ENCODE peak calls at places on chromosomes 4 and X, in ten cellular contexts. H is tibial artery, Z is mucosa of descending colon, Q is psoas muscle, G is colonic mucosa, Y is omental fat pad, O is tibial nerve, C is lung, B is A549, A is ovary. R is an unnamed sample.

GRCh38 chr4:13547563-13548041 is 3.3 kb upstream of the NKX3-2 start:
- DNase-seq in B (no peak), O (no peak), G (no peak), H (no peak), Y (no peak), Q (no peak), Z (no peak), C (no peak), A (no peak), R (no peak)

GRCh38 chr4:127708985-127709384 is 21.2 kb upstream of the SLC25A31 start:
- DNase-seq in Y (no peak), A (no peak), Z (no peak), G (no peak), Q (no peak), O (no peak), H (no peak), C (no peak), B (peak; percentile 59), R (no peak)

GRCh38 chrX:17732138-17732783 is 5.0 kb upstream of the SCML1 start:
- DNase-seq in Q (no peak), Y (no peak), A (no peak), O (no peak), Z (no peak), C (no peak), B (no peak), G (no peak), H (no peak), R (no peak)

GRCh38 chr4:81395239-81395638 is 76.5 kb downstream of the RASGEF1B start:
- DNase-seq in Q (no peak), H (no peak), Z (no peak), Y (no peak), C (no peak), O (no peak), B (no peak), G (no peak), A (no peak), R (no peak)

GRCh38 chrX:153449306-153450113 is 3.7 kb upstream of the TREX2 start:
- DNase-seq in C (no peak), Y (no peak), A (no peak), Z (no peak), O (no peak), G (no peak), H (no peak), Q (no peak), B (no peak), R (no peak)

GRCh38 chr4:104064650-104065577 is 345.1 kb upstream of the TACR3 start:
- DNase-seq in G (peak; percentile 25), Q (peak; percentile 43), C (peak; percentile 30), H (peak; percentile 21), A (peak; percentile 22), Y (no peak), O (peak; percentile 25), Z (peak; percentile 55), B (peak; percentile 44), R (no peak)

GRCh38 chr4:8303081-8303480 is 33.5 kb downstream of the HTRA3 start:
- DNase-seq in Y (peak; percentile 10), H (peak; percentile 16), G (no peak), B (no peak), A (no peak), Q (peak; percentile 23), C (no peak), O (no peak), Z (no peak), R (no peak)

GRCh38 chrX:20513185-20513584 is 246.5 kb upstream of the RPS6KA3 start:
- DNase-seq in H (no peak), G (no peak), Z (no peak), C (no peak), Y (no peak), A (no peak), Q (no peak), B (no peak), O (no peak), R (no peak)

GRCh38 chrX:72304877-72305276 is 837 bp downstream of the CITED1 start:
- DNase-seq in Y (no peak), Q (no peak), B (no peak), G (no peak), H (no peak), C (no peak), Z (no peak), A (no peak), O (no peak), R (no peak)

GRCh38 chr4:48069026-48069425 is 52.5 kb downstream of the NIPAL1 start:
- DNase-seq in O (no peak), Y (no peak), C (no peak), B (no peak), Q (no peak), H (no peak), Z (no peak), G (no peak), A (no peak), R (no peak)

GRCh38 chr4:111494971-111495370 is 650.3 kb upstream of the FAM241A start:
- DNase-seq in B (no peak), Z (no peak), Q (no peak), H (no peak), Y (no peak), C (no peak), A (no peak), O (no peak), G (no peak), R (no peak)

GRCh38 chr4:70681730-70682129 is 6.6 kb upstream of the UTP3 start:
- DNase-seq in Z (no peak), Q (no peak), Y (no peak), G (no peak), C (no peak), H (no peak), B (no peak), A (no peak), O (no peak), R (no peak)

GRCh38 chr4:11565899-11566298 is 137.2 kb upstream of the HS3ST1 start:
- DNase-seq in B (no peak), Y (no peak), G (no peak), Z (no peak), A (no peak), H (no peak), C (no peak), Q (no peak), O (no peak), R (no peak)

GRCh38 chrX:100928660-100929613 is at the start of gene XKRX:
- DNase-seq in O (peak; percentile 4), H (peak; percentile 21), B (peak; percentile 23), Z (peak; percentile 65), Q (no peak), G (peak; percentile 80), A (peak; percentile 43), C (peak; percentile 68), Y (no peak), R (no peak)

GRCh38 chr4:14834382-14834781 is 167.9 kb upstream of the CPEB2 start:
- DNase-seq in C (no peak), H (no peak), A (no peak), Z (no peak), Q (no peak), G (no peak), Y (no peak), O (no peak), B (no peak), R (no peak)

GRCh38 chrX:140503230-140503585 is 1.7 kb downstream of the SOX3 start:
- DNase-seq in B (no peak), G (no peak), O (no peak), Y (no peak), Z (no peak), A (no peak), Q (no peak), C (no peak), H (no peak), R (no peak)

GRCh38 chr4:54843946-54844345 is 186.2 kb downstream of the KIT start:
- DNase-seq in Q (no peak), G (no peak), C (no peak), O (no peak), Z (no peak), Y (no peak), A (no peak), H (no peak), B (no peak), R (no peak)

GRCh38 chr4:15007201-15007600 is 4.9 kb downstream of the CPEB2 start:
- DNase-seq in O (no peak), Z (no peak), G (no peak), Y (no peak), C (no peak), Q (no peak), H (no peak), B (peak; percentile 40), A (no peak), R (no peak)

GRCh38 chrX:78104447-78105176 is 564 bp downstream of the PGK1 start:
- DNase-seq in A (peak; percentile 37), Z (peak; percentile 66), O (peak; percentile 9), G (peak; percentile 69), B (peak; percentile 74), Y (no peak), C (peak; percentile 59), Q (peak; percentile 81), H (peak; percentile 57), R (peak; percentile 16)

GRCh38 chr4:119087121-119087520 is 48.5 kb upstream of the MYOZ2 start:
- DNase-seq in C (no peak), A (no peak), H (no peak), Y (no peak), Q (no peak), G (no peak), Z (no peak), O (no peak), B (peak; percentile 31), R (no peak)
- TF ChIP-seq CTCF in C (no peak), A (no peak), H (no peak), Y (no peak), Q (peak; percentile 30), G (no peak), Z (no peak), O (peak; percentile 20), B (peak; percentile 41), R (no peak)

GRCh38 chr4:176792348-176793059 is at the start of gene VEGFC:
- DNase-seq in Q (peak; percentile 78), A (peak; percentile 61), C (peak; percentile 44), H (peak; percentile 32), G (peak; percentile 24), Z (peak; percentile 26), B (peak; percentile 73), O (no peak), Y (no peak), R (no peak)
- TF ChIP-seq CTCF in Q (peak; percentile 36), A (no peak), C (peak; percentile 14), H (no peak), G (no peak), Z (no peak), B (no peak), O (no peak), Y (no peak), R (no peak)

GRCh38 chr4:148426643-148427042 is 15.6 kb downstream of the NR3C2 start:
- DNase-seq in O (no peak), Q (no peak), C (no peak), G (no peak), B (no peak), A (no peak), H (no peak), Y (no peak), Z (no peak), R (no peak)
- TF ChIP-seq CTCF in O (no peak), Q (no peak), C (no peak), G (no peak), B (no peak), A (no peak), H (no peak), Y (no peak), Z (no peak), R (no peak)

DNA sequence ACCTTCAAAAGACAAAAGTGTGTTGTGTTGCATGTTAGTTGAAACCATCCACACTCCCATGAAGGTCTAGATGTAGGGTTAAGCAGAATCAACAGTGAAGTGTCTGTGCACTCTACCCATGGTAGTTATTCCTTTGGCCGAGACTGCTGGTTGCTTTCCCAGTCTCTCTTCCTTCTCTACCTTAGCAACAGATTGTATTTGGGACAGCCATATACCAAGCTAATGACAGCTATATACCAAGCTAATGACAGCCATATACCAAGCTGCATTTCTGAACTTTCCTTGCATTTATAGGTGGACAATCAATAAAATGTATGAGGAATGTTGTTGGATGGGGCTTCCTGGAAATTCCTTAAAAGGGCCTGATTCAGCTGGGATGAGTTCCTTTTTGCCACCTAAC is 80.5 kb upstream of the ENPEP start:
- DNase-seq in Y (no peak), Z (peak; percentile 10), B (no peak), O (no peak), G (no peak), C (no peak), A (no peak), Q (no peak), H (no peak), R (no peak)
- TF ChIP-seq CTCF in Y (no peak), Z (no peak), B (no peak), O (no peak), G (no peak), C (no peak), A (no peak), Q (no peak), H (no peak), R (no peak)

R was measured in natural killer cell.